ENCODE peak calls at places on chromosomes 7 and 10, in four cellular contexts. V is activated T-cell treated with anti-CD3 and anti-CD28 coated beads, Interleukin-2, amount 50 U/mL, for 72 hours; L is cardiac muscle cell; B is memory B cell. H is an unnamed sample.

GRCh38 chr7:77979219-77979618 is 180.6 kb downstream of the PHTF2 start:
- DNase-seq in V (no peak), B (no peak), L (no peak), H (no peak)

GRCh38 chr7:142375710-142376313 is 118.0 kb upstream of the PRSS58 start:
- DNase-seq in L (peak), V (peak), B (no peak), H (no peak)

GRCh38 chr7:46539892-46540483 is 618.9 kb upstream of the IGFBP3 start:
- DNase-seq in V (no peak), L (peak), B (no peak), H (no peak)

GRCh38 chr7:97014145-97014544 is 8.8 kb downstream of the DLX6 start:
- DNase-seq in L (no peak), V (no peak), B (no peak), H (no peak)

GRCh38 chr7:34991938-34992840 is 45.1 kb downstream of the DPY19L1 start:
- DNase-seq in B (no peak), L (no peak), V (peak), H (no peak)

GRCh38 chr10:22148956-22149355 is 68.9 kb downstream of the EBLN1 start:
- DNase-seq in V (no peak), B (no peak), L (no peak), H (no peak)

GRCh38 chr7:27129729-27130539 is 623 bp downstream of the HOXA4 start:
- DNase-seq in L (no peak), B (no peak), V (peak), H (no peak)

GRCh38 chr10:124364674-124365073 is 54.0 kb downstream of the OAT start:
- DNase-seq in V (no peak), L (no peak), B (no peak), H (no peak)

GRCh38 chr7:143381427-143382125 is 431 bp downstream of the ZYX start:
- DNase-seq in B (no peak), V (peak), L (peak), H (peak)

GRCh38 chr7:54831644-54832095 is 72.7 kb upstream of the SEC61G start:
- DNase-seq in V (no peak), B (no peak), L (no peak), H (no peak)

GRCh38 chr7:84022686-84023308 is 171.8 kb downstream of the SEMA3A start:
- DNase-seq in B (no peak), V (no peak), L (no peak), H (no peak)